ENCODE peak calls at places on chromosome 16, in four cellular contexts. One of them, this sample, is unnamed.

GRCh38 chr16:46972429-46972970 is 974 bp downstream of the DNAJA2 start:
- DNase-seq in GM12878: no peak
- DNase-seq in K562: peak
- DNase-seq in GM12892: no peak
- DNase-seq in this sample: peak

GRCh38 chr16:54286330-54287017 is at the start of gene IRX3:
- DNase-seq in GM12878: no peak
- DNase-seq in K562: no peak
- DNase-seq in GM12892: no peak
- DNase-seq in this sample: no peak

GRCh38 chr16:24015923-24016322 is 180.1 kb downstream of the PRKCB start:
- DNase-seq in GM12878: no peak
- DNase-seq in K562: no peak
- DNase-seq in GM12892: no peak
- DNase-seq in this sample: no peak

GRCh38 chr16:15539197-15539596 is 103.8 kb downstream of the MARF1 start:
- DNase-seq in GM12878: no peak
- DNase-seq in K562: peak
- DNase-seq in GM12892: no peak
- DNase-seq in this sample: no peak

GRCh38 chr16:84687715-84688114 is 12.1 kb upstream of the USP10 start:
- DNase-seq in GM12878: peak
- DNase-seq in K562: no peak
- DNase-seq in GM12892: no peak
- DNase-seq in this sample: no peak

GRCh38 chr16:72066747-72067146 is 3.7 kb downstream of the HPR start:
- DNase-seq in GM12878: no peak
- DNase-seq in K562: peak
- DNase-seq in GM12892: no peak
- DNase-seq in this sample: no peak

GRCh38 chr16:81669473-81670350 is 109.4 kb upstream of the PLCG2 start:
- DNase-seq in GM12878: no peak
- DNase-seq in K562: no peak
- DNase-seq in GM12892: no peak
- DNase-seq in this sample: no peak

GRCh38 chr16:56252835-56253234 is 61.5 kb downstream of the GNAO1 start:
- DNase-seq in GM12878: no peak
- DNase-seq in K562: no peak
- DNase-seq in GM12892: no peak
- DNase-seq in this sample: no peak

GRCh38 chr16:57984443-57985203 is 13.7 kb upstream of the CNGB1 start:
- DNase-seq in GM12878: no peak
- DNase-seq in K562: peak
- DNase-seq in GM12892: peak
- DNase-seq in this sample: peak

GRCh38 chr16:71360378-71360777 is 1.9 kb downstream of the CALB2 start:
- DNase-seq in GM12878: no peak
- DNase-seq in K562: peak
- DNase-seq in GM12892: no peak
- DNase-seq in this sample: no peak

GRCh38 chr16:88558457-88559442 is 11.5 kb upstream of the ZC3H18 start:
- DNase-seq in GM12878: no peak
- DNase-seq in K562: peak
- DNase-seq in GM12892: no peak
- DNase-seq in this sample: no peak

GRCh38 chr16:61897657-61898056 is 138.6 kb downstream of the CDH8 start:
- DNase-seq in GM12878: no peak
- DNase-seq in K562: no peak
- DNase-seq in GM12892: no peak
- DNase-seq in this sample: no peak

GRCh38 chr16:22012241-22012640 is 4.3 kb downstream of the MOSMO start:
- DNase-seq in GM12878: no peak
- DNase-seq in K562: no peak
- DNase-seq in GM12892: no peak
- DNase-seq in this sample: no peak

GRCh38 chr16:66266436-66267286 is 99.8 kb upstream of the CDH5 start:
- DNase-seq in GM12878: no peak
- DNase-seq in K562: no peak
- DNase-seq in GM12892: no peak
- DNase-seq in this sample: no peak

GRCh38 chr16:23900480-23901177 is 64.8 kb downstream of the PRKCB start:
- DNase-seq in GM12878: no peak
- DNase-seq in K562: peak
- DNase-seq in GM12892: no peak
- DNase-seq in this sample: no peak

GRCh38 chr16:77589071-77589755 is 133.1 kb upstream of the NUDT7 start:
- DNase-seq in GM12878: no peak
- DNase-seq in K562: no peak
- DNase-seq in GM12892: no peak
- DNase-seq in this sample: no peak

GRCh38 chr16:74565378-74565777 is 41.5 kb downstream of the GLG1 start:
- DNase-seq in GM12878: no peak
- DNase-seq in K562: peak
- DNase-seq in GM12892: no peak
- DNase-seq in this sample: no peak

GRCh38 chr16:56911771-56912541 is 20.0 kb upstream of the HERPUD1 start:
- DNase-seq in GM12878: peak
- DNase-seq in K562: no peak
- DNase-seq in GM12892: peak
- DNase-seq in this sample: no peak

GRCh38 chr16:12095275-12096161 is 119.0 kb downstream of the SNX29 start:
- DNase-seq in GM12878: no peak
- DNase-seq in K562: peak
- DNase-seq in GM12892: peak
- DNase-seq in this sample: peak

GRCh38 chr16:85205747-85206471 is 93.6 kb upstream of the CIBAR2 start:
- DNase-seq in GM12878: no peak
- DNase-seq in K562: no peak
- DNase-seq in GM12892: no peak
- DNase-seq in this sample: no peak

GRCh38 chr16:71288570-71288889 is 672 bp downstream of the CMTR2 start:
- DNase-seq in GM12878: no peak
- DNase-seq in K562: no peak
- DNase-seq in GM12892: no peak
- DNase-seq in this sample: no peak

GRCh38 chr16:17471745-17472075 is 950 bp upstream of the XYLT1 start:
- DNase-seq in GM12878: no peak
- DNase-seq in K562: no peak
- DNase-seq in GM12892: no peak
- DNase-seq in this sample: no peak

GRCh38 chr16:71937868-71938510 is 42.7 kb downstream of the IST1 start:
- DNase-seq in GM12878: no peak
- DNase-seq in K562: no peak
- DNase-seq in GM12892: no peak
- DNase-seq in this sample: no peak

GRCh38 chr16:25395528-25395927 is 137.9 kb upstream of the ZKSCAN2 start:
- DNase-seq in GM12878: no peak
- DNase-seq in K562: no peak
- DNase-seq in GM12892: no peak
- DNase-seq in this sample: no peak

GRCh38 chr16:59148756-59149155 is 414.6 kb upstream of the GOT2 start:
- DNase-seq in GM12878: no peak
- DNase-seq in K562: no peak
- DNase-seq in GM12892: no peak
- DNase-seq in this sample: no peak
- TF ChIP-seq TAF1 in GM12878: no peak
- TF ChIP-seq TAF1 in K562: no peak
- TF ChIP-seq TAF1 in GM12892: no peak
- TF ChIP-seq TAF1 in this sample: no peak

GRCh38 chr16:89973654-89974335 is 25.2 kb downstream of the DEF8 start:
- DNase-seq in GM12878: no peak
- DNase-seq in K562: no peak
- DNase-seq in GM12892: no peak
- DNase-seq in this sample: no peak

GRCh38 chr16:89974860-89975259 is 26.3 kb downstream of the DEF8 start:
- DNase-seq in GM12878: no peak
- DNase-seq in K562: no peak
- DNase-seq in GM12892: no peak
- DNase-seq in this sample: no peak

GRCh38 chr16:89971495-89972243 is 23.1 kb downstream of the DEF8 start:
- DNase-seq in GM12878: no peak
- DNase-seq in K562: peak
- DNase-seq in GM12892: no peak
- DNase-seq in this sample: no peak

GRCh38 chr16:89973235-89973634 is 24.7 kb downstream of the DEF8 start:
- DNase-seq in GM12878: no peak
- DNase-seq in K562: no peak
- DNase-seq in GM12892: no peak
- DNase-seq in this sample: no peak

GRCh38 chr16:89972244-89973234 is 24.0 kb downstream of the DEF8 start:
- DNase-seq in GM12878: no peak
- DNase-seq in K562: peak
- DNase-seq in GM12892: peak
- DNase-seq in this sample: peak
- TF ChIP-seq POLR2A in GM12878: peak
- TF ChIP-seq POLR2A in K562: peak
- TF ChIP-seq POLR2A in GM12892: peak
- TF ChIP-seq POLR2A in this sample: peak

GRCh38 chr16:83211711-83212110 is 584.9 kb downstream of the CDH13 start:
- DNase-seq in GM12878: no peak
- DNase-seq in K562: no peak
- DNase-seq in GM12892: no peak
- DNase-seq in this sample: no peak
- TF ChIP-seq TAF1 in GM12878: no peak
- TF ChIP-seq TAF1 in K562: no peak
- TF ChIP-seq TAF1 in GM12892: no peak
- TF ChIP-seq TAF1 in this sample: no peak

GRCh38 chr16:2963611-2964415 is at the start of gene KREMEN2:
- DNase-seq in GM12878: no peak
- DNase-seq in K562: peak
- DNase-seq in GM12892: no peak
- DNase-seq in this sample: no peak
- TF ChIP-seq POLR2A in GM12878: no peak
- TF ChIP-seq POLR2A in K562: peak
- TF ChIP-seq POLR2A in GM12892: no peak
- TF ChIP-seq POLR2A in this sample: no peak

DNA sequence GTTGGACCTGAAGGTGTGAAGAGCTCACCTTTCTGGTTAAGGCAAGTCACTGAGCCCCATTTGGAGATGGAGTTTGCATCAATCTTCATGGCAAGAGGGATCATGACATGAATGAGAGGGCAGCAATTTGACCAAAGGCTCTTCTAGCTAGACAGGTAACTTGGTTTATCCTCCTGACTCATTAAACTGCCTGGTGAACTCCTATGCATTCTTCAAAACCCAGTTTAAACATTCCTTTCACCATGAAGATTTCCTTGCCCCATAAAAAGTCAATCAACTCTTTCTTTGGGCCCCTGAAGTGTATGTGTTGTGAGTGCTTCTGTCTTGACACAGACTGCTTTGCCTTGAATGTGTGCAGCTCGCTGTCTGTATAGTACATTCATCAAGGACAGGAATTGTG is 120.0 kb upstream of the FOXF1 start:
- DNase-seq in GM12878: no peak
- DNase-seq in K562: no peak
- DNase-seq in GM12892: no peak
- DNase-seq in this sample: no peak
- TF ChIP-seq TAF1 in GM12878: no peak
- TF ChIP-seq TAF1 in K562: no peak
- TF ChIP-seq TAF1 in GM12892: no peak
- TF ChIP-seq TAF1 in this sample: no peak

GRCh38 chr16:67936124-67936875 is at the start of gene PSMB10:
- DNase-seq in GM12878: no peak
- DNase-seq in K562: peak
- DNase-seq in GM12892: peak
- DNase-seq in this sample: no peak
- TF ChIP-seq POLR2A in GM12878: peak
- TF ChIP-seq POLR2A in K562: no peak
- TF ChIP-seq POLR2A in GM12892: peak
- TF ChIP-seq POLR2A in this sample: peak

GRCh38 chr16:30064746-30065111 is 831 bp upstream of the ALDOA start:
- DNase-seq in GM12878: no peak
- DNase-seq in K562: no peak
- DNase-seq in GM12892: no peak
- DNase-seq in this sample: no peak

GRCh38 chr16:30063893-30064745 is 1.4 kb upstream of the ALDOA start:
- DNase-seq in GM12878: peak
- DNase-seq in K562: peak
- DNase-seq in GM12892: peak
- DNase-seq in this sample: peak

GRCh38 chr16:30063278-30063892 is 2.2 kb upstream of the ALDOA start:
- DNase-seq in GM12878: no peak
- DNase-seq in K562: no peak
- DNase-seq in GM12892: no peak
- DNase-seq in this sample: no peak

GRCh38 chr16:30061195-30061554 is 4.4 kb upstream of the ALDOA start:
- DNase-seq in GM12878: no peak
- DNase-seq in K562: no peak
- DNase-seq in GM12892: no peak
- DNase-seq in this sample: no peak

GRCh38 chr16:30060354-30061194 is 5.0 kb upstream of the ALDOA start:
- DNase-seq in GM12878: no peak
- DNase-seq in K562: peak
- DNase-seq in GM12892: no peak
- DNase-seq in this sample: no peak
- TF ChIP-seq TAF1 in GM12878: no peak
- TF ChIP-seq TAF1 in K562: no peak
- TF ChIP-seq TAF1 in GM12892: no peak
- TF ChIP-seq TAF1 in this sample: no peak

GRCh38 chr16:1556254-1556653 is 22.8 kb downstream of the TMEM204 start:
- DNase-seq in GM12878: no peak
- DNase-seq in K562: no peak
- DNase-seq in GM12892: no peak
- DNase-seq in this sample: no peak

GRCh38 chr16:1553976-1554825 is 20.7 kb downstream of the TMEM204 start:
- DNase-seq in GM12878: no peak
- DNase-seq in K562: no peak
- DNase-seq in GM12892: no peak
- DNase-seq in this sample: no peak

GRCh38 chr16:1557074-1557473 is 23.6 kb downstream of the TMEM204 start:
- DNase-seq in GM12878: no peak
- DNase-seq in K562: no peak
- DNase-seq in GM12892: no peak
- DNase-seq in this sample: no peak

GRCh38 chr16:1557576-1557975 is 24.1 kb downstream of the TMEM204 start:
- DNase-seq in GM12878: no peak
- DNase-seq in K562: no peak
- DNase-seq in GM12892: no peak
- DNase-seq in this sample: no peak

GRCh38 chr16:1554826-1555445 is 21.5 kb downstream of the TMEM204 start:
- DNase-seq in GM12878: no peak
- DNase-seq in K562: no peak
- DNase-seq in GM12892: no peak
- DNase-seq in this sample: no peak
- TF ChIP-seq POLR2A in GM12878: no peak
- TF ChIP-seq POLR2A in K562: no peak
- TF ChIP-seq POLR2A in GM12892: no peak
- TF ChIP-seq POLR2A in this sample: no peak